ENCODE peak calls at places on chromosomes 13 and 19, in nine cellular contexts. G is epithelial cell of esophagus, M is AG04450, R is body of pancreas, Z is tibial nerve, Q is esophagus squamous epithelium, K is retinal pigment epithelial cell, X is fibroblast of lung, Y is GM06990. H is an unnamed sample.

GRCh38 chr13:40272776-40273139 is 393.7 kb downstream of the FOXO1 start:
- DNase-seq in Y (no peak), X (peak), Q (no peak), G (peak), M (no peak), K (no peak), Z (no peak), R (no peak), H (no peak)

GRCh38 chr13:102707465-102707864 is 12.6 kb upstream of the METTL21C start:
- DNase-seq in X (peak), Q (no peak), Z (no peak), Y (no peak), R (no peak), K (peak), M (peak), G (peak), H (no peak)

GRCh38 chr13:32852568-32852967 is 163.7 kb upstream of the KL start:
- DNase-seq in Z (no peak), Q (no peak), K (no peak), G (no peak), Y (no peak), M (no peak), R (no peak), X (no peak), H (no peak)

GRCh38 chr13:112696001-112696868 is 6.4 kb downstream of the ATP11A start:
- DNase-seq in X (no peak), G (no peak), Q (no peak), K (no peak), Y (no peak), M (no peak), R (no peak), Z (no peak), H (no peak)

GRCh38 chr19:32224371-32225244 is 120.8 kb upstream of the ZNF507 start:
- DNase-seq in Q (no peak), G (peak), K (peak), M (no peak), Y (peak), X (peak), Z (peak), R (peak), H (peak)

GRCh38 chr19:55959996-55960675 is 12.5 kb downstream of the NLRP8 start:
- DNase-seq in Y (no peak), Z (no peak), G (no peak), M (no peak), X (no peak), R (no peak), Q (no peak), K (no peak), H (no peak)

GRCh38 chr19:55169136-55169535 is 2.7 kb upstream of the DNAAF3 start:
- DNase-seq in X (no peak), Z (no peak), R (no peak), Q (no peak), K (no peak), M (no peak), G (no peak), Y (no peak), H (no peak)

GRCh38 chr19:55481148-55482127 is 3.5 kb upstream of the NAT14 start:
- DNase-seq in Y (no peak), R (no peak), Q (no peak), K (no peak), G (no peak), X (no peak), M (no peak), Z (no peak), H (no peak)

GRCh38 chr13:41452462-41452861 is 4.9 kb upstream of the RGCC start:
- DNase-seq in Z (no peak), G (no peak), M (no peak), K (no peak), X (no peak), Q (no peak), Y (no peak), R (no peak), H (no peak)

GRCh38 chr13:101829484-101829883 is 377.0 kb downstream of the ITGBL1 start:
- DNase-seq in Y (no peak), Z (no peak), Q (no peak), X (no peak), K (peak), G (no peak), M (no peak), R (no peak), H (no peak)

GRCh38 chr19:16386619-16387240 is 62.1 kb downstream of the KLF2 start:
- DNase-seq in X (peak), Q (no peak), Z (no peak), Y (no peak), M (peak), K (peak), R (peak), G (peak), H (peak)

GRCh38 chr13:74767031-74767430 is 632.8 kb upstream of the KLF12 start:
- DNase-seq in M (no peak), K (no peak), Q (no peak), G (peak), Z (no peak), Y (no peak), X (peak), R (no peak), H (no peak)

GRCh38 chr19:48329167-48329891 is 4.0 kb downstream of the EMP3 start:
- DNase-seq in Q (no peak), G (peak), M (no peak), Z (no peak), K (no peak), R (no peak), X (peak), Y (peak), H (no peak)

GRCh38 chr13:20553309-20553708 is 13.6 kb upstream of the IFT88 start:
- DNase-seq in Q (no peak), X (no peak), G (no peak), Y (no peak), R (no peak), M (no peak), K (peak), Z (no peak), H (peak)

GRCh38 chr19:16127080-16127479 is 15.4 kb downstream of the RAB8A start:
- DNase-seq in M (no peak), X (no peak), Y (no peak), R (no peak), Z (no peak), K (no peak), Q (no peak), G (no peak), H (no peak)

GRCh38 chr19:47280183-47280797 is 5.6 kb downstream of the INAFM1 start:
- DNase-seq in X (no peak), K (no peak), Q (no peak), R (peak), M (no peak), Y (no peak), G (peak), Z (no peak), H (no peak)

GRCh38 chr19:35154535-35155406 is at the start of gene FXYD5:
- DNase-seq in M (peak), X (peak), R (peak), K (no peak), Y (peak), G (peak), Z (no peak), Q (no peak), H (no peak)

GRCh38 chr19:50416034-50416814 is 2.5 kb upstream of the SPIB start:
- DNase-seq in X (no peak), Z (no peak), M (no peak), Y (no peak), K (no peak), G (no peak), R (no peak), Q (no peak), H (no peak)

GRCh38 chr13:26221721-26222522 is at the start of gene RNF6:
- DNase-seq in X (peak), Q (peak), M (peak), Y (peak), Z (peak), R (peak), K (peak), G (peak), H (peak)

GRCh38 chr19:2887391-2887914 is 13.3 kb upstream of the ZNF57 start:
- DNase-seq in Y (no peak), Z (no peak), K (peak), G (peak), M (peak), Q (no peak), X (peak), R (peak), H (no peak)

GRCh38 chr19:33546656-33547055 is 25.1 kb upstream of the PEPD start:
- DNase-seq in Z (no peak), G (no peak), K (no peak), Y (no peak), R (no peak), M (no peak), X (no peak), Q (no peak), H (no peak)

GRCh38 chr13:68481130-68481529 is 1251.0 kb upstream of the PCDH9 start:
- DNase-seq in G (no peak), Y (no peak), M (no peak), R (no peak), Q (no peak), Z (no peak), K (peak), X (no peak), H (no peak)

GRCh38 chr19:7272856-7273578 is 21.2 kb downstream of the INSR start:
- DNase-seq in G (no peak), Z (no peak), Q (no peak), X (no peak), R (no peak), Y (peak), K (no peak), M (no peak), H (no peak)

GRCh38 chr19:55066107-55066709 is 3.3 kb upstream of the RDH13 start:
- DNase-seq in Y (no peak), Z (no peak), K (no peak), M (no peak), Q (no peak), R (no peak), G (peak), X (no peak), H (no peak)

GRCh38 chr13:98216135-98216565 is 39.1 kb upstream of the RNF113B start:
- DNase-seq in X (peak), Q (no peak), M (peak), G (peak), K (peak), Y (no peak), Z (no peak), R (peak), H (no peak)

GRCh38 chr19:56611288-56611687 is 16.2 kb downstream of the ZNF71 start:
- DNase-seq in R (no peak), Y (no peak), Q (no peak), Z (no peak), G (no peak), K (no peak), M (no peak), X (no peak), H (no peak)

GRCh38 chr13:77028202-77028601 is 1.2 kb upstream of the FBXL3 start:
- DNase-seq in K (no peak), Y (no peak), M (no peak), Q (no peak), G (peak), Z (no peak), R (no peak), X (peak), H (no peak)

GRCh38 chr19:17865364-17866311 is 5.9 kb downstream of the RPL18A start:
- DNase-seq in Y (no peak), G (peak), X (no peak), Q (no peak), R (no peak), M (no peak), Z (no peak), K (no peak), H (no peak)

GRCh38 chr13:113291129-113291528 is 5.9 kb upstream of the LAMP1 start:
- DNase-seq in Z (no peak), G (no peak), R (no peak), Q (no peak), X (no peak), M (no peak), K (no peak), Y (no peak), H (no peak)

GRCh38 chr13:51397262-51397933 is 55.4 kb downstream of the INTS6 start:
- DNase-seq in R (peak), Z (peak), K (peak), G (peak), Y (no peak), Q (no peak), X (peak), M (peak), H (no peak)

GRCh38 chr19:44617481-44617880 is 4.1 kb downstream of the IGSF23 start:
- DNase-seq in Q (no peak), R (no peak), Y (no peak), K (no peak), G (no peak), X (peak), M (no peak), Z (no peak), H (no peak)

GRCh38 chr13:108226184-108226583 is 8.0 kb downstream of the ABHD13 start:
- DNase-seq in K (no peak), G (no peak), Z (no peak), R (no peak), Q (no peak), X (no peak), Y (no peak), M (no peak), H (no peak)

GRCh38 chr13:98393873-98394272 is 183.0 kb downstream of the STK24 start:
- DNase-seq in Y (no peak), Z (no peak), G (no peak), X (no peak), Q (no peak), M (no peak), K (no peak), R (no peak), H (peak)

GRCh38 chr19:52722062-52723005 is 12.5 kb downstream of the ZNF611 start:
- DNase-seq in R (no peak), G (peak), M (peak), Y (no peak), K (no peak), Q (no peak), Z (no peak), X (peak), H (no peak)

GRCh38 chr19:47778954-47779351 is 450 bp downstream of the SELENOW start:
- DNase-seq in Z (no peak), K (no peak), G (no peak), X (peak), R (peak), Q (no peak), M (no peak), Y (no peak), H (peak)

GRCh38 chr19:3995619-3996018 is 10.4 kb upstream of the EEF2 start:
- DNase-seq in R (no peak), X (no peak), Y (no peak), K (no peak), G (no peak), M (no peak), Q (no peak), Z (no peak), H (no peak)

DNA sequence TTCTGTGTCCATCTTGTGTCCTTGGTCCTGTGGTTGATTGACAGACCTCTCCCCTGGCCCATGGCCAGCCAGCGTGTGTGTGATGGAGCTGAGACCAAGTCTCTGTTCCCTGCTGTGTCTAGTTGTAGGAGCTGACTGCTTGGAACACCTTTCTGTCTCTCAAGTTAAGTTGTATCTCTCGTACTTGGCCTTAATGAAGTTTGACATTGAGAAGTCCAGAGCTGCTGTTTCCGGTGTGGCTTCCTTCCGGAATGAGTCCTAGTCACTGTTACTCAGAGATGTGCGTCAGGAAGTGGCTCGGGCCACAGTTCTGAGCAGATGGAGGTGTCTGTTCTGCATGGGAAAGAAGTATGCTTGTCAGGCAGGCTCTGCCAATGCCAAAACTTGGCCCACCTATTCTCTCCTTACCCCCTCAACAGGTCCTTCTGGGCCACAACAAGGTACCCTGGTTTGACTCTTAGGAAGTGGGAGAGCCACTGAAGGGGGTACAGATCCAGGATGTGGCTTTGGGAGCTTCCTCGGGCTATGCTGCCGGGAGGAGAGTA is 54.3 kb downstream of the GATAD2A start:
- DNase-seq in X (peak), Z (no peak), K (no peak), R (peak), M (no peak), Y (no peak), Q (no peak), G (peak), H (no peak)
- H3K4me3 ChIP-seq in X (no peak), Z (no peak), K (no peak), R (no peak), M (peak), Y (peak), Q (peak), G (no peak), H (no peak)

GRCh38 chr19:30807263-30807662 is 435.1 kb downstream of the ZNF536 start:
- DNase-seq in G (no peak), Q (no peak), Y (no peak), M (no peak), Z (no peak), R (no peak), X (no peak), K (no peak), H (no peak)
- TF ChIP-seq CTCF in G (no peak), Q (no peak), Y (no peak), M (no peak), Z (no peak), R (no peak), X (no peak), K (no peak), H (no peak)

GRCh38 chr13:100140441-100140840 is 51.5 kb downstream of the PCCA start:
- DNase-seq in Q (no peak), G (no peak), K (no peak), Y (no peak), R (no peak), M (no peak), Z (no peak), X (peak), H (no peak)
- H3K4me3 ChIP-seq in Q (no peak), G (no peak), K (no peak), Y (no peak), R (no peak), M (no peak), Z (no peak), X (no peak), H (no peak)

GRCh38 chr19:29478578-29479565 is 46.9 kb upstream of the VSTM2B start:
- DNase-seq in Z (no peak), K (no peak), R (peak), M (no peak), X (no peak), G (no peak), Y (no peak), Q (no peak), H (peak)
- TF ChIP-seq CTCF in Z (no peak), K (no peak), R (no peak), M (no peak), X (no peak), G (no peak), Y (peak), Q (no peak), H (peak)